ENCODE peak calls at places on chromosome 22, in five cellular contexts. W is renal cortical epithelial cell, V is dorsolateral prefrontal cortex, R is dermis microvascular lymphatic vessel endothelial cell, P is activated T-cell treated with anti-CD3 and anti-CD28 coated beads for 4 hours. Q is an unnamed sample.

GRCh38 chr22:36104988-36105387 is 55.6 kb downstream of the APOL3 start:
- DNase-seq in R (no peak), W (no peak), V (no peak), P (no peak), Q (no peak)

GRCh38 chr22:23570681-23571080 is 9.4 kb downstream of the IGLL1 start:
- DNase-seq in P (no peak), V (no peak), R (no peak), W (no peak), Q (no peak)

GRCh38 chr22:25748704-25749103 is 6.7 kb downstream of the MYO18B start:
- DNase-seq in V (no peak), W (no peak), P (no peak), R (no peak), Q (no peak)

GRCh38 chr22:17781319-17782031 is 7.2 kb upstream of the BID start:
- DNase-seq in R (peak), P (peak), W (peak), V (no peak), Q (no peak)

GRCh38 chr22:46029574-46030200 is 52.7 kb upstream of the WNT7B start:
- DNase-seq in P (no peak), W (no peak), V (no peak), R (no peak), Q (no peak)

GRCh38 chr22:17369553-17370035 is 334 bp downstream of the CECR2 start:
- DNase-seq in V (peak), R (peak), W (no peak), P (no peak), Q (peak)

GRCh38 chr22:29625090-29625825 is 21.8 kb downstream of the NF2 start:
- DNase-seq in V (peak), W (peak), P (peak), R (peak), Q (no peak)

GRCh38 chr22:32622004-32622761 is 147.6 kb downstream of the FBXO7 start:
- DNase-seq in R (no peak), W (peak), V (no peak), P (no peak), Q (no peak)

GRCh38 chr22:38309614-38310517 is 7.4 kb downstream of the CSNK1E start:
- DNase-seq in P (no peak), W (no peak), R (no peak), V (peak), Q (no peak)

GRCh38 chr22:37896181-37896592 is 9.9 kb upstream of the MICALL1 start:
- DNase-seq in R (peak), W (peak), V (no peak), P (no peak), Q (no peak)

GRCh38 chr22:47034905-47035419 is 272.5 kb downstream of the TBC1D22A start:
- DNase-seq in V (no peak), R (no peak), P (no peak), W (no peak), Q (no peak)

GRCh38 chr22:30806391-30806861 is 111.8 kb downstream of the OSBP2 start:
- DNase-seq in W (peak), V (no peak), P (no peak), R (peak), Q (no peak)

GRCh38 chr22:37462983-37463382 is 23.2 kb downstream of the MFNG start:
- DNase-seq in W (peak), P (no peak), R (peak), V (no peak), Q (no peak)

GRCh38 chr22:46053563-46054090 is 76.7 kb upstream of the WNT7B start:
- DNase-seq in P (no peak), R (peak), W (no peak), V (peak), Q (peak)

GRCh38 chr22:45296628-45297297 is 12.0 kb downstream of the UPK3A start:
- DNase-seq in V (no peak), R (no peak), W (no peak), P (no peak), Q (no peak)

GRCh38 chr22:20130319-20130718 is 1.3 kb upstream of the ZDHHC8 start:
- DNase-seq in R (no peak), W (no peak), V (no peak), P (no peak), Q (no peak)

GRCh38 chr22:24087071-24087795 is 76.1 kb downstream of the CABIN1 start:
- DNase-seq in R (no peak), W (no peak), P (no peak), V (no peak), Q (no peak)

GRCh38 chr22:36899498-36899897 is 13.9 kb upstream of the CSF2RB start:
- DNase-seq in R (no peak), W (no peak), P (no peak), V (no peak), Q (no peak)

GRCh38 chr22:24871611-24872205 is 65.7 kb downstream of the SGSM1 start:
- DNase-seq in P (no peak), R (no peak), W (no peak), V (no peak), Q (no peak)

GRCh38 chr22:44702479-44703219 is 645 bp downstream of the PRR5 start:
- DNase-seq in W (no peak), R (no peak), P (peak), V (no peak), Q (no peak)

GRCh38 chr22:36194971-36195370 is 6.6 kb downstream of the APOL4 start:
- DNase-seq in W (peak), V (peak), R (peak), P (no peak), Q (no peak)

GRCh38 chr22:49935561-49935960 is 17.1 kb downstream of the CRELD2 start:
- DNase-seq in R (peak), V (no peak), P (peak), W (no peak), Q (no peak)

GRCh38 chr22:37953062-37953436 is 352 bp downstream of the C22orf23 start:
- DNase-seq in P (no peak), V (no peak), W (no peak), R (no peak), Q (no peak)

GRCh38 chr22:50730013-50730891 is 7.8 kb upstream of the ACR start:
- DNase-seq in V (no peak), P (no peak), R (no peak), W (no peak), Q (no peak)

GRCh38 chr22:38867124-38867455 is 4.9 kb downstream of the CBX6 start:
- DNase-seq in V (no peak), R (no peak), W (no peak), P (no peak), Q (no peak)

GRCh38 chr22:42673898-42674390 is 24.8 kb upstream of the CYB5R3 start:
- DNase-seq in R (peak), W (peak), V (no peak), P (no peak), Q (no peak)

GRCh38 chr22:47275479-47276218 is 513.2 kb downstream of the TBC1D22A start:
- DNase-seq in W (peak), P (no peak), V (no peak), R (no peak), Q (no peak)